ENCODE peak calls at places on chromosomes 1 and 21, in nine cellular contexts. I is stimulated activated CD4-positive, alpha-beta T cell treated with anti-CD3 and anti-CD28 coated beads, Interleukin-12 subunit alpha, Interleukin-12 subunit beta, amount 100 ng/mL, for 4 hours; U is sciatic nerve; Y is NCI-H1930; N is kidney; B is BJ; F is fibroblast of lung; Z is T1000; A is fibroblast of mammary gland. O is an unnamed sample.

GRCh38 chr1:226248091-226248490 is 24.6 kb downstream of the MIXL1 start:
- DNase-seq in N (no peak), F (no peak), Z (no peak), A (peak; percentile 29), B (peak; percentile 6), U (no peak), I (no peak), Y (no peak), O (no peak)

GRCh38 chr1:30652151-30652915 is 71.1 kb downstream of the MATN1 start:
- DNase-seq in I (no peak), F (no peak), A (no peak), Z (no peak), B (no peak), U (no peak), N (no peak), Y (no peak), O (no peak)

GRCh38 chr1:39001516-39002389 is 10.7 kb downstream of the AKIRIN1 start:
- DNase-seq in U (no peak), I (no peak), Y (no peak), F (no peak), N (no peak), Z (no peak), B (no peak), A (no peak), O (no peak)

GRCh38 chr1:112807117-112807516 is 92.0 kb upstream of the PPM1J start:
- DNase-seq in U (no peak), I (no peak), N (no peak), F (no peak), B (no peak), Z (no peak), Y (no peak), A (no peak), O (no peak)

GRCh38 chr1:15038232-15039016 is 115.1 kb upstream of the TMEM51 start:
- DNase-seq in A (peak; percentile 44), Z (no peak), B (no peak), I (no peak), F (no peak), Y (peak; percentile 10), N (no peak), U (no peak), O (no peak)

GRCh38 chr1:242205622-242206489 is 207.0 kb upstream of the MAP1LC3C start:
- DNase-seq in Z (no peak), Y (no peak), A (peak; percentile 94), B (no peak), F (peak; percentile 13), I (no peak), N (no peak), U (no peak), O (no peak)

GRCh38 chr1:203263496-203263895 is 34.0 kb upstream of the CHIT1 start:
- DNase-seq in U (peak; percentile 44), F (no peak), I (no peak), B (no peak), A (no peak), N (no peak), Y (no peak), Z (no peak), O (no peak)

GRCh38 chr1:168636200-168636599 is 59.8 kb downstream of the XCL1 start:
- DNase-seq in F (no peak), Z (no peak), Y (no peak), A (peak; percentile 40), N (no peak), I (no peak), U (no peak), B (no peak), O (no peak)

GRCh38 chr1:214271174-214271858 is 9.6 kb upstream of the SMYD2 start:
- DNase-seq in I (no peak), Z (no peak), A (no peak), F (no peak), N (no peak), B (no peak), Y (no peak), U (no peak), O (no peak)

GRCh38 chr1:107965112-107965991 is at the start of gene VAV3:
- DNase-seq in U (peak; percentile 75), Y (peak; percentile 51), F (peak; percentile 60), A (peak; percentile 51), I (peak; percentile 66), B (no peak), Z (peak; percentile 74), N (peak; percentile 91), O (peak; percentile 48)

GRCh38 chr1:162656266-162656665 is 24.0 kb downstream of the DDR2 start:
- DNase-seq in A (no peak), N (no peak), Y (no peak), B (no peak), U (no peak), I (no peak), F (no peak), Z (no peak), O (no peak)

GRCh38 chr21:45152265-45152746 is 77.9 kb downstream of the ADARB1 start:
- DNase-seq in Z (no peak), Y (no peak), U (no peak), N (no peak), I (peak; percentile 50), A (no peak), B (no peak), F (peak; percentile 65), O (peak; percentile 53)

GRCh38 chr1:6588128-6588892 is 8.5 kb downstream of the ZBTB48 start:
- DNase-seq in I (no peak), Y (no peak), Z (no peak), F (no peak), B (no peak), U (no peak), N (no peak), A (no peak), O (no peak)

GRCh38 chr1:53138991-53139884 is 3.2 kb downstream of the SLC1A7 start:
- DNase-seq in F (no peak), I (no peak), Y (no peak), B (no peak), Z (no peak), A (no peak), N (no peak), U (no peak), O (no peak)

GRCh38 chr1:43460988-43461693 is 7.4 kb upstream of the HYI start:
- DNase-seq in A (no peak), F (no peak), Z (no peak), Y (no peak), I (no peak), U (no peak), B (no peak), N (no peak), O (no peak)

GRCh38 chr1:20728371-20729154 is 3.9 kb downstream of the SH2D5 start:
- DNase-seq in A (no peak), B (no peak), F (no peak), Z (no peak), Y (no peak), U (peak; percentile 36), I (no peak), N (no peak), O (no peak)

GRCh38 chr1:36464605-36465393 is 615 bp upstream of the MRPS15 start:
- DNase-seq in F (no peak), I (no peak), N (no peak), B (no peak), Y (no peak), U (no peak), Z (no peak), A (peak; percentile 28), O (no peak)

GRCh38 chr1:209685835-209686234 is 10.6 kb downstream of the G0S2 start:
- DNase-seq in A (no peak), N (no peak), U (no peak), B (no peak), Z (no peak), Y (no peak), F (no peak), I (no peak), O (no peak)

GRCh38 chr1:212192261-212192998 is 92.8 kb upstream of the PPP2R5A start:
- DNase-seq in N (no peak), Y (no peak), F (no peak), A (no peak), B (no peak), U (no peak), I (no peak), Z (no peak), O (no peak)

GRCh38 chr1:184033711-184034167 is 3.8 kb downstream of the COLGALT2 start:
- DNase-seq in Z (no peak), N (no peak), I (no peak), U (no peak), A (peak; percentile 37), Y (no peak), F (peak; percentile 73), B (no peak), O (no peak)

GRCh38 chr1:91783423-91784162 is 102.4 kb downstream of the TGFBR3 start:
- DNase-seq in A (peak; percentile 86), Z (no peak), U (no peak), I (no peak), N (no peak), F (peak; percentile 71), Y (no peak), B (no peak), O (no peak)

GRCh38 chr1:117110774-117111173 is 10.8 kb downstream of the TRIM45 start:
- DNase-seq in N (no peak), B (no peak), F (peak; percentile 47), U (no peak), I (no peak), Y (no peak), A (peak; percentile 44), Z (no peak), O (no peak)

GRCh38 chr1:106986603-106987002 is 69.9 kb upstream of the PRMT6 start:
- DNase-seq in N (no peak), U (no peak), Z (no peak), B (no peak), Y (no peak), A (no peak), F (no peak), I (no peak), O (no peak)

GRCh38 chr21:18840239-18840638 is 436.7 kb upstream of the TMPRSS15 start:
- DNase-seq in Z (no peak), I (no peak), N (no peak), U (no peak), F (no peak), A (no peak), Y (no peak), B (no peak), O (no peak)

GRCh38 chr1:156852414-156852874 is 6.5 kb downstream of the INSRR start:
- DNase-seq in A (peak; percentile 33), F (peak; percentile 11), B (no peak), I (no peak), Z (no peak), N (no peak), Y (no peak), U (peak; percentile 74), O (no peak)

GRCh38 chr1:96478228-96478627 is 243.4 kb upstream of the PTBP2 start:
- DNase-seq in I (no peak), A (no peak), B (no peak), U (no peak), F (no peak), Z (no peak), Y (no peak), N (no peak), O (no peak)